ENCODE peak calls at places on chromosomes 12 and 14, in seven cellular contexts. S is kidney tubule cell, F is amniotic epithelial cell, L is thyroid gland, O is hypothalamus, I is upper lobe of left lung, K is spleen. Y is an unnamed sample.

GRCh38 chr14:93073833-93074769 is 41.6 kb downstream of the ITPK1 start:
- DNase-seq in S (no peak), F (peak), L (no peak), O (no peak), I (no peak), K (peak), Y (no peak)

GRCh38 chr12:113850309-113851056 is 115.6 kb downstream of the RBM19 start:
- DNase-seq in S (no peak), F (no peak), L (no peak), O (peak), I (no peak), K (no peak), Y (no peak)

GRCh38 chr14:43525647-43526046 is 981.4 kb downstream of the FSCB start:
- DNase-seq in S (no peak), F (no peak), L (no peak), O (no peak), I (no peak), K (no peak), Y (no peak)

GRCh38 chr14:101230851-101231550 is 327.5 kb upstream of the RTL1 start:
- DNase-seq in S (no peak), F (no peak), L (no peak), O (no peak), I (no peak), K (no peak), Y (no peak)

GRCh38 chr12:102939670-102940222 is 17.7 kb upstream of the ASCL1 start:
- DNase-seq in S (peak), F (no peak), L (no peak), O (no peak), I (no peak), K (no peak), Y (no peak)

GRCh38 chr14:34682787-34683321 is 31.5 kb downstream of the CFL2 start:
- DNase-seq in S (no peak), F (peak), L (no peak), O (no peak), I (no peak), K (no peak), Y (no peak)

GRCh38 chr14:103749452-103749851 is 33.8 kb downstream of the ZFYVE21 start:
- DNase-seq in S (no peak), F (peak), L (no peak), O (no peak), I (no peak), K (no peak), Y (no peak)

GRCh38 chr12:20547788-20548575 is 147.2 kb upstream of the SLCO1C1 start:
- DNase-seq in S (no peak), F (no peak), L (no peak), O (no peak), I (no peak), K (no peak), Y (no peak)

GRCh38 chr14:74941676-74942097 is 13.7 kb downstream of the PGF start:
- DNase-seq in S (peak), F (peak), L (peak), O (peak), I (no peak), K (peak), Y (no peak)

GRCh38 chr12:55666508-55666907 is 29.8 kb downstream of the OR10P1 start:
- DNase-seq in S (no peak), F (no peak), L (no peak), O (no peak), I (no peak), K (no peak), Y (no peak)

GRCh38 chr14:105049753-105050550 is 15.3 kb downstream of the GPR132 start:
- DNase-seq in S (no peak), F (no peak), L (no peak), O (no peak), I (peak), K (peak), Y (no peak)

GRCh38 chr12:52249041-52249461 is 16.0 kb downstream of the KRT7 start:
- DNase-seq in S (peak), F (no peak), L (peak), O (peak), I (no peak), K (no peak), Y (peak)

GRCh38 chr12:52089491-52089890 is 10.0 kb downstream of the SMIM41 start:
- DNase-seq in S (no peak), F (no peak), L (no peak), O (no peak), I (peak), K (no peak), Y (no peak)

GRCh38 chr12:65962921-65963883 is 138.9 kb downstream of the HMGA2 start:
- DNase-seq in S (peak), F (no peak), L (peak), O (no peak), I (no peak), K (no peak), Y (peak)

GRCh38 chr12:99985631-99986030 is 895 bp upstream of the ANKS1B start:
- DNase-seq in S (no peak), F (no peak), L (no peak), O (no peak), I (no peak), K (no peak), Y (no peak)

GRCh38 chr14:52021971-52022600 is 32.7 kb downstream of the RTRAF start:
- DNase-seq in S (peak), F (no peak), L (no peak), O (no peak), I (no peak), K (no peak), Y (no peak)

GRCh38 chr14:53927171-53927570 is 29.5 kb downstream of the BMP4 start:
- DNase-seq in S (peak), F (peak), L (no peak), O (no peak), I (no peak), K (no peak), Y (no peak)

GRCh38 chr14:95055318-95055717 is 102.0 kb downstream of the DICER1 start:
- DNase-seq in S (no peak), F (no peak), L (no peak), O (no peak), I (no peak), K (no peak), Y (no peak)

GRCh38 chr12:25328082-25328712 is 77.5 kb upstream of the KRAS start:
- DNase-seq in S (peak), F (peak), L (no peak), O (no peak), I (no peak), K (no peak), Y (peak)

GRCh38 chr12:29241821-29242591 is 92.9 kb downstream of the FAR2 start:
- DNase-seq in S (peak), F (peak), L (no peak), O (no peak), I (no peak), K (no peak), Y (no peak)

GRCh38 chr14:91493169-91493568 is 16.9 kb downstream of the PPP4R3A start:
- DNase-seq in S (no peak), F (peak), L (no peak), O (no peak), I (no peak), K (no peak), Y (no peak)

GRCh38 chr14:93047661-93048060 is 68.1 kb downstream of the ITPK1 start:
- DNase-seq in S (no peak), F (no peak), L (no peak), O (no peak), I (no peak), K (no peak), Y (no peak)

GRCh38 chr12:132813443-132813842 is 15.2 kb downstream of the GOLGA3 start:
- DNase-seq in S (no peak), F (no peak), L (no peak), O (no peak), I (no peak), K (no peak), Y (no peak)

GRCh38 chr12:89470741-89471504 is 53.7 kb downstream of the GALNT4 start:
- DNase-seq in S (peak), F (peak), L (no peak), O (no peak), I (no peak), K (no peak), Y (no peak)

GRCh38 chr12:41304526-41304925 is 116.4 kb downstream of the PDZRN4 start:
- DNase-seq in S (no peak), F (no peak), L (no peak), O (no peak), I (no peak), K (no peak), Y (no peak)

GRCh38 chr12:87660987-87661769 is 368.0 kb downstream of the C12orf50 start:
- DNase-seq in S (peak), F (peak), L (no peak), O (no peak), I (no peak), K (no peak), Y (peak)

GRCh38 chr14:66758031-66758613 is 250.2 kb downstream of the GPHN start:
- DNase-seq in S (no peak), F (no peak), L (no peak), O (no peak), I (no peak), K (no peak), Y (no peak)

GRCh38 chr12:19457561-19457960 is 18.3 kb downstream of the AEBP2 start:
- DNase-seq in S (no peak), F (no peak), L (no peak), O (no peak), I (no peak), K (no peak), Y (no peak)

GRCh38 chr14:72830786-72831583 is 62.9 kb downstream of the DPF3 start:
- DNase-seq in S (no peak), F (no peak), L (peak), O (no peak), I (no peak), K (no peak), Y (no peak)